ENCODE peak calls at places on chromosomes 7 and 10, in five cellular contexts. X, G, J, Q and Z are unnamed samples.

GRCh38 chr7:121608785-121609184 is 212.7 kb upstream of the FAM3C start:
- DNase-seq in X (no peak), G (no peak), J (no peak), Q (no peak), Z (no peak)

GRCh38 chr7:74083928-74084721 is 521 bp downstream of the LIMK1 start:
- DNase-seq in X (no peak), G (no peak), J (peak; percentile 58), Q (peak; percentile 94), Z (no peak)

GRCh38 chr7:3367271-3367670 is 66.2 kb downstream of the SDK1 start:
- DNase-seq in X (no peak), G (no peak), J (no peak), Q (no peak), Z (no peak)

GRCh38 chr10:129192344-129193128 is 274.5 kb upstream of the MGMT start:
- DNase-seq in X (no peak), G (no peak), J (no peak), Q (no peak), Z (no peak)

GRCh38 chr7:117117172-117117571 is 163.9 kb downstream of the ST7 start:
- DNase-seq in X (no peak), G (no peak), J (no peak), Q (no peak), Z (no peak)

GRCh38 chr7:112654322-112655216 is 135.6 kb downstream of the TMEM168 start:
- DNase-seq in X (no peak), G (no peak), J (no peak), Q (no peak), Z (peak; percentile 36)

GRCh38 chr10:17210361-17210760 is 8.9 kb upstream of the TRDMT1 start:
- DNase-seq in X (no peak), G (no peak), J (no peak), Q (no peak), Z (no peak)

GRCh38 chr10:103554488-103555320 is 61.2 kb downstream of the NEURL1 start:
- DNase-seq in X (peak; percentile 38), G (peak; percentile 76), J (peak; percentile 37), Q (peak; percentile 92), Z (peak; percentile 31)

GRCh38 chr7:138154646-138155045 is 78.4 kb downstream of the AKR1D1 start:
- DNase-seq in X (no peak), G (no peak), J (no peak), Q (no peak), Z (no peak)

GRCh38 chr10:131022981-131023380 is 288.5 kb downstream of the TCERG1L start:
- DNase-seq in X (no peak), G (no peak), J (no peak), Q (no peak), Z (no peak)

GRCh38 chr10:103595933-103596726 is 102.6 kb downstream of the NEURL1 start:
- DNase-seq in X (no peak), G (no peak), J (no peak), Q (no peak), Z (no peak)

GRCh38 chr10:44982114-44982460 is 3.5 kb upstream of the DEPP1 start:
- DNase-seq in X (no peak), G (no peak), J (no peak), Q (no peak), Z (peak; percentile 21)

GRCh38 chr7:151351027-151351426 is 9.4 kb downstream of the NUB1 start:
- DNase-seq in X (no peak), G (peak; percentile 36), J (peak; percentile 32), Q (peak; percentile 78), Z (no peak)

GRCh38 chr7:17015575-17015974 is 133.8 kb upstream of the AGR3 start:
- DNase-seq in X (no peak), G (no peak), J (no peak), Q (no peak), Z (no peak)

GRCh38 chr10:120314426-120314825 is 142.6 kb upstream of the PLPP4 start:
- DNase-seq in X (no peak), G (no peak), J (no peak), Q (no peak), Z (no peak)

GRCh38 chr10:79923669-79924068 is 25.2 kb downstream of the SFTPD start:
- DNase-seq in X (no peak), G (no peak), J (no peak), Q (no peak), Z (no peak)

GRCh38 chr10:33217854-33218253 is 116.6 kb downstream of the NRP1 start:
- DNase-seq in X (no peak), G (no peak), J (peak; percentile 52), Q (no peak), Z (peak; percentile 48)

GRCh38 chr10:98391578-98391991 is 23.4 kb downstream of the PYROXD2 start:
- DNase-seq in X (no peak), G (no peak), J (no peak), Q (no peak), Z (no peak)

GRCh38 chr7:107471292-107472070 is 1.6 kb downstream of the GPR22 start:
- DNase-seq in X (no peak), G (no peak), J (no peak), Q (no peak), Z (no peak)

GRCh38 chr7:22841954-22842353 is 19.3 kb upstream of the TOMM7 start:
- DNase-seq in X (no peak), G (peak; percentile 11), J (no peak), Q (no peak), Z (no peak)

GRCh38 chr10:68804692-68805091 is 22.6 kb upstream of the STOX1 start:
- DNase-seq in X (no peak), G (no peak), J (no peak), Q (no peak), Z (no peak)

GRCh38 chr7:49773082-49773938 is at the start of gene VWC2:
- DNase-seq in X (no peak), G (peak; percentile 80), J (no peak), Q (peak; percentile 84), Z (no peak)

GRCh38 chr7:24233386-24233785 is 50.6 kb upstream of the NPY start:
- DNase-seq in X (no peak), G (no peak), J (no peak), Q (no peak), Z (no peak)

GRCh38 chr10:60977161-60978128 is 33.5 kb upstream of the RHOBTB1 start:
- DNase-seq in X (no peak), G (no peak), J (peak; percentile 45), Q (no peak), Z (no peak)

GRCh38 chr7:81158189-81158588 is 239.3 kb upstream of the SEMA3C start:
- DNase-seq in X (no peak), G (peak; percentile 80), J (peak; percentile 23), Q (no peak), Z (no peak)

GRCh38 chr7:115008465-115009114 is 86.7 kb downstream of the MDFIC start:
- DNase-seq in X (peak; percentile 44), G (no peak), J (no peak), Q (no peak), Z (peak; percentile 72)

GRCh38 chr7:107857541-107857912 is 33.5 kb upstream of the DLD start:
- DNase-seq in X (no peak), G (no peak), J (no peak), Q (no peak), Z (peak; percentile 27)

DNA sequence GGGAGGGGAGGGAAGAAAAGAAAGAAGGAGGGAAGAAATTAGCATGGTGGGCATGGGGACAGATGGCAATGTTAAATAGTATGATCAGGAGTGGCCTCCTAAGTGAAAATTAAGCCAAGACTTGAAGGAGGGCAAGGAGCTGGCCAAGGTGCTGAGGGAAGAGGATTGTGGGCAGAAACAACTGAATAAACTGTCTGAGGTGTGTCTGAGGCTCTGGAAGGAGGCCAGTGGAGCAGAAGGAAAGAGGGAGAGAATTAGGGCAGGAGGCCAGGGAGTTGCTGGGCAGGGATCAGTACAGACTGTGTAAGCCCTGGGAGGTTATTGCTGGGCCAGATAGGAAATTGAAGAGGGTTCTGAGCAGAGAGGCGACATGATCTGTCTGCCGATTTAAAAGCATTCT is 40.6 kb upstream of the VKORC1L1 start:
- DNase-seq in X (no peak), G (peak; percentile 52), J (peak; percentile 29), Q (peak; percentile 5), Z (peak; percentile 35)
- H3K4me3 ChIP-seq in X (no peak overlapping the region), G (no peak overlapping the region), J (no peak overlapping the region), Q (no peak overlapping the region), Z (no peak overlapping the region)

GRCh38 chr10:23158370-23158769 is 33.7 kb upstream of the PTF1A start:
- DNase-seq in X (peak; percentile 30), G (peak; percentile 85), J (peak; percentile 71), Q (peak; percentile 86), Z (peak; percentile 47)
- H3K4me3 ChIP-seq in X (no peak overlapping the region), G (peak overlapping the region; percentile 34), J (peak overlapping the region; percentile 29), Q (no peak overlapping the region), Z (no peak overlapping the region)

GRCh38 chr7:44769381-44770209 is 20.9 kb downstream of the ZMIZ2 start:
- DNase-seq in X (no peak), G (peak; percentile 21), J (no peak), Q (peak; percentile 41), Z (peak; percentile 24)
- H3K4me3 ChIP-seq in X (no peak overlapping the region), G (no peak overlapping the region), J (no peak overlapping the region), Q (no peak overlapping the region), Z (no peak overlapping the region)

GRCh38 chr7:100825760-100826545 is 1.4 kb downstream of the EPHB4 start:
- DNase-seq in X (no peak), G (peak; percentile 69), J (peak; percentile 56), Q (peak; percentile 60), Z (peak; percentile 17)
- H3K4me3 ChIP-seq in X (peak overlapping the region; percentile 78), G (peak overlapping the region; percentile 100), J (peak overlapping the region; percentile 100), Q (peak overlapping the region; percentile 95), Z (peak overlapping the region; percentile 72)

GRCh38 chr10:72274730-72275350 is 1.1 kb downstream of the DDIT4 start:
- DNase-seq in X (no peak), G (peak; percentile 68), J (peak; percentile 80), Q (peak; percentile 86), Z (no peak)

GRCh38 chr10:72275351-72276012 is 1.8 kb downstream of the DDIT4 start:
- DNase-seq in X (no peak), G (no peak), J (peak; percentile 45), Q (no peak), Z (no peak)

GRCh38 chr10:72276421-72277339 is 3.0 kb downstream of the DDIT4 start:
- DNase-seq in X (no peak), G (no peak), J (peak; percentile 89), Q (no peak), Z (peak; percentile 60)

GRCh38 chr10:72277340-72277995 is 3.7 kb downstream of the DDIT4 start:
- DNase-seq in X (no peak), G (no peak), J (peak; percentile 74), Q (no peak), Z (no peak)

DNA sequence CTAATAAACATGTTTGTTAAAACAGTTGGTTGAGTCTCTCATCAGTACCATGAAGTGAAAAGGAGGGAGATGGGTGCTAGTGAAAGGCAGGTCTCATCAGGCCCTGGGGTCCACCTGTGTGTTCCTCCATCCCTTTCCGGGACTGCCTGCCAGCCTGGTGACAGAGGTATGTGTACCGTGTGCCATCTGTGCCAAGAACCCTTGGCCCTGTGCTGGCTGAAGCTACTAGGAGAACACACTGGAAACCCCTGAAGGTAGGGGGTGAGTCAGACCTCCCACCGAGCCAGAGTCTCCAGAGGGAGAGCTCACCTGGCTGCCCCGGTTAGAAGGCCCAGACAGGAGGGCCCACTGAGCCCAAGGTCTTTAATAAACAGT is 2.3 kb downstream of the DDIT4 start:
- DNase-seq in X (no peak), G (no peak), J (peak; percentile 57), Q (no peak), Z (no peak)
- H3K4me3 ChIP-seq in X (peak overlapping the region; percentile 98), G (peak overlapping the region; percentile 96), J (peak overlapping the region; percentile 84), Q (no peak overlapping the region), Z (peak overlapping the region; percentile 99)

GRCh38 chr10:117552156-117552620 is 9.6 kb downstream of the EMX2 start:
- DNase-seq in X (no peak), G (peak; percentile 88), J (no peak), Q (peak; percentile 83), Z (no peak)
- H3K4me3 ChIP-seq in X (no peak overlapping the region), G (peak overlapping the region; percentile 45), J (no peak overlapping the region), Q (no peak overlapping the region), Z (no peak overlapping the region)